ENCODE peak calls at places on chromosomes 6 and 20, in four cellular contexts. One of them, this sample, is unnamed.

GRCh38 chr20:24993337-24994185 is 1.0 kb upstream of the APMAP start:
- DNase-seq in upper lobe of right lung: no peak
- DNase-seq in hypothalamus: no peak
- DNase-seq in brain microvascular endothelial cell: no peak
- DNase-seq in this sample: no peak

GRCh38 chr6:111663692-111664564 is 58.2 kb upstream of the TRAF3IP2 start:
- DNase-seq in upper lobe of right lung: no peak
- DNase-seq in hypothalamus: no peak
- DNase-seq in brain microvascular endothelial cell: no peak
- DNase-seq in this sample: no peak

GRCh38 chr6:135212935-135213334 is 31.8 kb downstream of the MYB start:
- DNase-seq in upper lobe of right lung: no peak
- DNase-seq in hypothalamus: no peak
- DNase-seq in brain microvascular endothelial cell: peak
- DNase-seq in this sample: no peak

GRCh38 chr6:169803291-169803811 is 51.9 kb downstream of the ERMARD start:
- DNase-seq in upper lobe of right lung: no peak
- DNase-seq in hypothalamus: no peak
- DNase-seq in brain microvascular endothelial cell: no peak
- DNase-seq in this sample: peak

GRCh38 chr6:56270812-56271441 is 23.5 kb upstream of the COL21A1 start:
- DNase-seq in upper lobe of right lung: no peak
- DNase-seq in hypothalamus: no peak
- DNase-seq in brain microvascular endothelial cell: no peak
- DNase-seq in this sample: no peak

GRCh38 chr6:62683063-62683462 is 397.0 kb upstream of the KHDRBS2 start:
- DNase-seq in upper lobe of right lung: no peak
- DNase-seq in hypothalamus: no peak
- DNase-seq in brain microvascular endothelial cell: no peak
- DNase-seq in this sample: no peak

GRCh38 chr6:37054580-37054979 is 49.1 kb downstream of the FGD2 start:
- DNase-seq in upper lobe of right lung: no peak
- DNase-seq in hypothalamus: no peak
- DNase-seq in brain microvascular endothelial cell: no peak
- DNase-seq in this sample: no peak

GRCh38 chr6:168099201-168100010 is 20.4 kb upstream of the FRMD1 start:
- DNase-seq in upper lobe of right lung: peak
- DNase-seq in hypothalamus: no peak
- DNase-seq in brain microvascular endothelial cell: no peak
- DNase-seq in this sample: no peak

GRCh38 chr20:16699287-16699686 is 30.5 kb upstream of the SNRPB2 start:
- DNase-seq in upper lobe of right lung: no peak
- DNase-seq in hypothalamus: no peak
- DNase-seq in brain microvascular endothelial cell: no peak
- DNase-seq in this sample: no peak

GRCh38 chr6:162468326-162468725 is 259.2 kb downstream of the PRKN start:
- DNase-seq in upper lobe of right lung: no peak
- DNase-seq in hypothalamus: no peak
- DNase-seq in brain microvascular endothelial cell: no peak
- DNase-seq in this sample: no peak

GRCh38 chr6:140979642-140980091 is 1153.1 kb upstream of the GJE1 start:
- DNase-seq in upper lobe of right lung: no peak
- DNase-seq in hypothalamus: no peak
- DNase-seq in brain microvascular endothelial cell: peak
- DNase-seq in this sample: no peak

GRCh38 chr20:53547664-53548239 is 45.9 kb downstream of the ZNF217 start:
- DNase-seq in upper lobe of right lung: no peak
- DNase-seq in hypothalamus: no peak
- DNase-seq in brain microvascular endothelial cell: peak
- DNase-seq in this sample: peak

GRCh38 chr20:43838703-43839060 is 76.0 kb upstream of the TOX2 start:
- DNase-seq in upper lobe of right lung: no peak
- DNase-seq in hypothalamus: no peak
- DNase-seq in brain microvascular endothelial cell: no peak
- DNase-seq in this sample: no peak

GRCh38 chr20:54000262-54000661 is 70.1 kb downstream of the BCAS1 start:
- DNase-seq in upper lobe of right lung: no peak
- DNase-seq in hypothalamus: no peak
- DNase-seq in brain microvascular endothelial cell: no peak
- DNase-seq in this sample: no peak

GRCh38 chr6:129662980-129663431 is 47.0 kb downstream of the ARHGAP18 start:
- DNase-seq in upper lobe of right lung: no peak
- DNase-seq in hypothalamus: no peak
- DNase-seq in brain microvascular endothelial cell: no peak
- DNase-seq in this sample: no peak

GRCh38 chr20:57450419-57450818 is 59.2 kb downstream of the RBM38 start:
- DNase-seq in upper lobe of right lung: peak
- DNase-seq in hypothalamus: no peak
- DNase-seq in brain microvascular endothelial cell: no peak
- DNase-seq in this sample: no peak

GRCh38 chr20:32325706-32326506 is 32.2 kb upstream of the ASXL1 start:
- DNase-seq in upper lobe of right lung: no peak
- DNase-seq in hypothalamus: no peak
- DNase-seq in brain microvascular endothelial cell: peak
- DNase-seq in this sample: no peak

GRCh38 chr20:41095110-41095969 is 42.0 kb upstream of the PLCG1 start:
- DNase-seq in upper lobe of right lung: no peak
- DNase-seq in hypothalamus: no peak
- DNase-seq in brain microvascular endothelial cell: peak
- DNase-seq in this sample: peak

GRCh38 chr6:168333039-168333438 is 13.5 kb upstream of the DACT2 start:
- DNase-seq in upper lobe of right lung: no peak
- DNase-seq in hypothalamus: no peak
- DNase-seq in brain microvascular endothelial cell: no peak
- DNase-seq in this sample: no peak

GRCh38 chr6:109782401-109783046 is 91.4 kb downstream of the FIG4 start:
- DNase-seq in upper lobe of right lung: no peak
- DNase-seq in hypothalamus: no peak
- DNase-seq in brain microvascular endothelial cell: no peak
- DNase-seq in this sample: no peak

GRCh38 chr6:26543953-26544352 is 5.8 kb downstream of the HMGN4 start:
- DNase-seq in upper lobe of right lung: no peak
- DNase-seq in hypothalamus: no peak
- DNase-seq in brain microvascular endothelial cell: peak
- DNase-seq in this sample: no peak

GRCh38 chr6:167782698-167783517 is 43.8 kb upstream of the AFDN start:
- DNase-seq in upper lobe of right lung: no peak
- DNase-seq in hypothalamus: no peak
- DNase-seq in brain microvascular endothelial cell: no peak
- DNase-seq in this sample: no peak

GRCh38 chr6:80480478-80481157 is 374.1 kb downstream of the BCKDHB start:
- DNase-seq in upper lobe of right lung: no peak
- DNase-seq in hypothalamus: no peak
- DNase-seq in brain microvascular endothelial cell: no peak
- DNase-seq in this sample: no peak

GRCh38 chr20:57835053-57835452 is 125.2 kb upstream of the PMEPA1 start:
- DNase-seq in upper lobe of right lung: no peak
- DNase-seq in hypothalamus: no peak
- DNase-seq in brain microvascular endothelial cell: no peak
- DNase-seq in this sample: no peak

GRCh38 chr6:82057846-82058554 is 189.5 kb downstream of the IBTK start:
- DNase-seq in upper lobe of right lung: no peak
- DNase-seq in hypothalamus: peak
- DNase-seq in brain microvascular endothelial cell: peak
- DNase-seq in this sample: no peak

GRCh38 chr6:12507641-12508040 is 208.9 kb upstream of the PHACTR1 start:
- DNase-seq in upper lobe of right lung: no peak
- DNase-seq in hypothalamus: no peak
- DNase-seq in brain microvascular endothelial cell: no peak
- DNase-seq in this sample: no peak

GRCh38 chr6:109091314-109092009 is 3.2 kb downstream of the SESN1 start:
- DNase-seq in upper lobe of right lung: no peak
- DNase-seq in hypothalamus: no peak
- DNase-seq in brain microvascular endothelial cell: no peak
- DNase-seq in this sample: no peak

GRCh38 chr6:140441256-140441655 is 1066.8 kb upstream of the CITED2 start:
- DNase-seq in upper lobe of right lung: no peak
- DNase-seq in hypothalamus: no peak
- DNase-seq in brain microvascular endothelial cell: peak
- DNase-seq in this sample: no peak

GRCh38 chr6:101539510-101540245 is 146.2 kb downstream of the GRIK2 start:
- DNase-seq in upper lobe of right lung: no peak
- DNase-seq in hypothalamus: no peak
- DNase-seq in brain microvascular endothelial cell: peak
- DNase-seq in this sample: no peak

GRCh38 chr6:95093154-95093553 is 484.2 kb upstream of the MANEA start:
- DNase-seq in upper lobe of right lung: no peak
- DNase-seq in hypothalamus: no peak
- DNase-seq in brain microvascular endothelial cell: no peak
- DNase-seq in this sample: no peak

GRCh38 chr6:132813173-132813856 is 1.1 kb upstream of the RPS12 start:
- DNase-seq in upper lobe of right lung: peak
- DNase-seq in hypothalamus: peak
- DNase-seq in brain microvascular endothelial cell: peak
- DNase-seq in this sample: peak

GRCh38 chr20:46330072-46330763 is 21.9 kb upstream of the CDH22 start:
- DNase-seq in upper lobe of right lung: no peak
- DNase-seq in hypothalamus: no peak
- DNase-seq in brain microvascular endothelial cell: no peak
- DNase-seq in this sample: no peak

GRCh38 chr6:111624391-111625098 is 18.9 kb upstream of the TRAF3IP2 start:
- DNase-seq in upper lobe of right lung: no peak
- DNase-seq in hypothalamus: no peak
- DNase-seq in brain microvascular endothelial cell: no peak
- DNase-seq in this sample: no peak

GRCh38 chr6:43061861-43062260 is 2.4 kb downstream of the KLC4 start:
- DNase-seq in upper lobe of right lung: no peak
- DNase-seq in hypothalamus: no peak
- DNase-seq in brain microvascular endothelial cell: no peak
- DNase-seq in this sample: no peak

GRCh38 chr6:14396826-14397517 is 279.4 kb downstream of the CD83 start:
- DNase-seq in upper lobe of right lung: no peak
- DNase-seq in hypothalamus: no peak
- DNase-seq in brain microvascular endothelial cell: peak
- DNase-seq in this sample: no peak

GRCh38 chr6:161406633-161407032 is 132.8 kb upstream of the AGPAT4 start:
- DNase-seq in upper lobe of right lung: no peak
- DNase-seq in hypothalamus: no peak
- DNase-seq in brain microvascular endothelial cell: peak
- DNase-seq in this sample: no peak

GRCh38 chr6:33392168-33392947 is 735 bp downstream of the KIFC1 start:
- DNase-seq in upper lobe of right lung: no peak
- DNase-seq in hypothalamus: no peak
- DNase-seq in brain microvascular endothelial cell: no peak
- DNase-seq in this sample: no peak

GRCh38 chr6:55882731-55883595 is 7.6 kb upstream of the BMP5 start:
- DNase-seq in upper lobe of right lung: no peak
- DNase-seq in hypothalamus: no peak
- DNase-seq in brain microvascular endothelial cell: peak
- DNase-seq in this sample: no peak

GRCh38 chr20:1323256-1323655 is 5.7 kb downstream of the SDCBP2 start:
- DNase-seq in upper lobe of right lung: no peak
- DNase-seq in hypothalamus: no peak
- DNase-seq in brain microvascular endothelial cell: no peak
- DNase-seq in this sample: no peak

This sample was measured in naive thymus-derived CD8-positive, alpha-beta T cell.